ENCODE peak calls at places on chromosomes 3 and 15, in six cellular contexts. O is H1, J is OCI-LY7, U is AG04450, F is astrocyte of the spinal cord, B is dorsolateral prefrontal cortex. C is an unnamed sample.

GRCh38 chr15:51076898-51077564 is 17.7 kb downstream of the TNFAIP8L3 start:
- DNase-seq in B (no peak), J (no peak), F (peak), O (peak), U (no peak), C (no peak)

GRCh38 chr3:188948658-188949400 is 222.9 kb upstream of the TPRG1 start:
- DNase-seq in J (no peak), F (peak), O (no peak), U (peak), B (no peak), C (no peak)

GRCh38 chr3:141644931-141645330 is 93.2 kb upstream of the RNF7 start:
- DNase-seq in B (peak), O (peak), U (no peak), J (peak), F (peak), C (peak)

GRCh38 chr3:67692621-67693020 is 38.2 kb upstream of the SUCLG2 start:
- DNase-seq in J (no peak), U (no peak), B (no peak), O (no peak), F (peak), C (no peak)

GRCh38 chr3:104461431-104461830 is 905.3 kb upstream of the ALCAM start:
- DNase-seq in U (no peak), F (no peak), O (no peak), J (no peak), B (no peak), C (no peak)

GRCh38 chr3:37054370-37054769 is 61.1 kb downstream of the MLH1 start:
- DNase-seq in F (peak), J (peak), O (no peak), U (no peak), B (no peak), C (no peak)

GRCh38 chr15:70788114-70789049 is 25.0 kb upstream of the UACA start:
- DNase-seq in O (no peak), B (no peak), F (peak), J (no peak), U (no peak), C (no peak)

GRCh38 chr15:35218215-35218614 is 133.1 kb upstream of the NANOGP8 start:
- DNase-seq in J (no peak), F (no peak), U (no peak), B (no peak), O (no peak), C (no peak)

GRCh38 chr15:25175789-25176615 is 221.2 kb downstream of the SNRPN start:
- DNase-seq in B (no peak), J (no peak), U (no peak), O (no peak), F (no peak), C (no peak)

GRCh38 chr3:30263921-30264313 is 342.5 kb upstream of the TGFBR2 start:
- DNase-seq in U (no peak), O (no peak), F (no peak), B (no peak), J (peak), C (no peak)

GRCh38 chr15:69626095-69627066 is 173.8 kb downstream of the RPLP1 start:
- DNase-seq in B (no peak), O (no peak), F (no peak), U (no peak), J (no peak), C (no peak)

GRCh38 chr3:98012974-98013373 is 22.1 kb downstream of the GABRR3 start:
- DNase-seq in B (no peak), O (no peak), J (no peak), U (no peak), F (no peak), C (no peak)

GRCh38 chr3:187997490-187997889 is 156.5 kb upstream of the LPP start:
- DNase-seq in O (no peak), F (no peak), B (peak), U (no peak), J (no peak), C (no peak)

GRCh38 chr3:52217409-52217805 is 8.0 kb downstream of the TLR9 start:
- DNase-seq in U (no peak), B (no peak), O (no peak), F (no peak), J (no peak), C (no peak)

GRCh38 chr15:96544162-96544756 is 213.8 kb downstream of the NR2F2 start:
- DNase-seq in F (no peak), B (no peak), U (no peak), J (no peak), O (no peak), C (no peak)

GRCh38 chr3:71162221-71162620 is 421.3 kb downstream of the FOXP1 start:
- DNase-seq in O (no peak), J (no peak), B (no peak), U (no peak), F (no peak), C (no peak)

GRCh38 chr3:193794002-193794835 is 201.2 kb downstream of the OPA1 start:
- DNase-seq in O (no peak), U (no peak), B (no peak), J (no peak), F (no peak), C (no peak)

GRCh38 chr15:89783861-89784685 is 7.9 kb downstream of the MESP2 start:
- DNase-seq in O (no peak), B (no peak), J (no peak), F (no peak), U (no peak), C (no peak)

GRCh38 chr3:189508784-189509489 is 122.3 kb upstream of the TP63 start:
- DNase-seq in B (no peak), J (no peak), O (no peak), F (peak), U (no peak), C (no peak)

GRCh38 chr3:12977117-12977808 is 96.0 kb downstream of the IQSEC1 start:
- DNase-seq in O (no peak), B (no peak), F (no peak), U (no peak), J (no peak), C (no peak)

GRCh38 chr15:90882781-90883525 is 1.4 kb upstream of the FES start:
- DNase-seq in F (no peak), O (no peak), J (no peak), U (no peak), B (no peak), C (no peak)

GRCh38 chr3:58414538-58415197 is 19.0 kb downstream of the PDHB start:
- DNase-seq in F (peak), B (peak), J (peak), O (peak), U (no peak), C (peak)

GRCh38 chr3:72836923-72837322 is 11.3 kb downstream of the SHQ1 start:
- DNase-seq in F (peak), U (no peak), B (peak), J (no peak), O (no peak), C (no peak)

GRCh38 chr3:9257092-9257491 is 7.6 kb upstream of the SRGAP3 start:
- DNase-seq in J (no peak), F (no peak), O (no peak), B (no peak), U (no peak), C (no peak)

GRCh38 chr3:146214493-146214892 is 36.4 kb downstream of the PLSCR4 start:
- DNase-seq in F (no peak), U (no peak), J (no peak), B (no peak), O (no peak), C (no peak)

GRCh38 chr15:52052076-52052935 is 33.3 kb downstream of the MAPK6 start:
- DNase-seq in O (no peak), U (no peak), F (no peak), B (no peak), J (no peak), C (no peak)

GRCh38 chr3:101829066-101829830 is 20.1 kb upstream of the NFKBIZ start:
- DNase-seq in U (no peak), J (peak), O (no peak), F (peak), B (no peak), C (no peak)

GRCh38 chr15:57095896-57096295 is 177.5 kb downstream of the TCF12 start:
- DNase-seq in F (no peak), J (no peak), U (no peak), O (no peak), B (no peak), C (no peak)

GRCh38 chr15:78047631-78048409 is 29.7 kb downstream of the TBC1D2B start:
- DNase-seq in J (no peak), O (no peak), U (no peak), F (peak), B (no peak), C (no peak)

GRCh38 chr15:60134609-60135008 is 130.5 kb downstream of the FOXB1 start:
- DNase-seq in O (no peak), U (no peak), F (no peak), J (no peak), B (no peak), C (no peak)

GRCh38 chr3:72288955-72289707 is 504.2 kb upstream of the PROK2 start:
- DNase-seq in B (peak), O (no peak), J (peak), U (peak), F (peak), C (no peak)

GRCh38 chr15:56929389-56929788 is 10.9 kb downstream of the TCF12 start:
- DNase-seq in O (no peak), F (peak), B (no peak), J (no peak), U (no peak), C (no peak)

GRCh38 chr3:172530101-172530561 is 6.9 kb upstream of the TNFSF10 start:
- DNase-seq in J (no peak), O (no peak), U (no peak), F (no peak), B (no peak), C (no peak)

GRCh38 chr3:143657391-143657790 is 190.9 kb downstream of the SLC9A9 start:
- DNase-seq in U (no peak), F (peak), O (no peak), B (no peak), J (no peak), C (no peak)

GRCh38 chr15:70580286-70580685 is 183.1 kb downstream of the UACA start:
- DNase-seq in U (no peak), O (no peak), B (no peak), J (no peak), F (no peak), C (no peak)

GRCh38 chr3:7630351-7630911 is 769.5 kb downstream of the GRM7 start:
- DNase-seq in B (no peak), J (no peak), O (no peak), U (no peak), F (no peak), C (no peak)

GRCh38 chr3:188817103-188817919 is 354.5 kb upstream of the TPRG1 start:
- DNase-seq in U (no peak), B (no peak), J (no peak), O (no peak), F (no peak), C (no peak)

GRCh38 chr15:44137750-44138149 is 57.3 kb downstream of the FRMD5 start:
- DNase-seq in F (no peak), O (no peak), U (no peak), J (no peak), B (no peak), C (no peak)

GRCh38 chr3:163632677-163633076 is 1445.6 kb downstream of the SI start:
- DNase-seq in F (no peak), O (no peak), U (no peak), J (no peak), B (no peak), C (no peak)

GRCh38 chr3:2514031-2514430 is 415.4 kb downstream of the CNTN4 start:
- DNase-seq in O (no peak), U (no peak), J (no peak), B (no peak), F (no peak), C (no peak)

GRCh38 chr3:170057550-170057949 is 19.8 kb downstream of the GPR160 start:
- DNase-seq in J (no peak), B (no peak), O (peak), F (no peak), U (no peak), C (no peak)

GRCh38 chr3:170056710-170057454 is 19.1 kb downstream of the GPR160 start:
- DNase-seq in J (peak), B (no peak), F (no peak), U (no peak), O (peak), C (no peak)

GRCh38 chr3:170055209-170055608 is 17.4 kb downstream of the GPR160 start:
- DNase-seq in U (no peak), F (peak), O (peak), B (no peak), J (peak), C (no peak)

GRCh38 chr3:170052398-170052797 is 14.6 kb downstream of the GPR160 start:
- DNase-seq in J (no peak), B (no peak), F (no peak), O (no peak), U (no peak), C (no peak)

GRCh38 chr3:170054204-170054603 is 16.4 kb downstream of the GPR160 start:
- DNase-seq in J (peak), U (no peak), B (no peak), O (peak), F (no peak), C (no peak)
- TF ChIP-seq CTCF in J (peak), U (peak), B (no peak), O (peak), F (peak), C (no peak)

GRCh38 chr3:123725652-123726400 is 141.0 kb upstream of the HACD2 start:
- DNase-seq in B (no peak), J (no peak), U (no peak), O (no peak), F (no peak), C (no peak)
- TF ChIP-seq CTCF in B (no peak), J (no peak), U (peak), O (peak), F (peak), C (peak)

GRCh38 chr3:140092883-140093536 is 158.0 kb downstream of the CLSTN2 start:
- DNase-seq in J (no peak), U (no peak), B (no peak), O (peak), F (no peak), C (no peak)
- TF ChIP-seq CTCF in J (peak), U (no peak), B (no peak), O (peak), F (no peak), C (no peak)

GRCh38 chr15:30043211-30043655 is 39.5 kb upstream of the GOLGA8J start:
- DNase-seq in F (peak), J (no peak), U (no peak), O (no peak), B (no peak), C (no peak)
- TF ChIP-seq CTCF in F (peak), J (peak), U (peak), O (no peak), B (peak), C (no peak)